ENCODE peak calls at places on chromosomes 3 and 15, in four cellular contexts. U is activated T-cell treated with anti-CD3 and anti-CD28 coated beads, Interleukin-2, amount 50 U/mL, for 1 hour; R is activated T-helper 1 cell treated with anti-CD3 and anti-CD28 coated beads, Interleukin-2, amount 50 U/mL, for 16 hours; E is stimulated activated naive CD8-positive, alpha-beta T cell treated with anti-CD3 and anti-CD28 coated beads, Interleukin-15, Interleukin-2, amounts not matched to agents 100 U/mL and 50 U/mL, for 24 hours. T is an unnamed sample.

GRCh38 chr15:72116680-72117447 is 1.1 kb downstream of the MYO9A start:
- DNase-seq in E (no peak), R (no peak), U (no peak), T (no peak)

GRCh38 chr3:152657002-152657400 is 177.9 kb upstream of the P2RY1 start:
- DNase-seq in U (no peak), E (no peak), R (no peak), T (no peak)

GRCh38 chr15:98954411-98954810 is 53.2 kb downstream of the PGPEP1L start:
- DNase-seq in R (no peak), U (no peak), E (no peak), T (no peak)

GRCh38 chr15:58875343-58875742 is 58.1 kb downstream of the SLTM start:
- DNase-seq in R (no peak), E (no peak), U (no peak), T (no peak)

GRCh38 chr3:89184151-89184550 is 76.7 kb downstream of the EPHA3 start:
- DNase-seq in U (no peak), E (no peak), R (no peak), T (no peak)

GRCh38 chr3:157311633-157312365 is 124.9 kb upstream of the PTX3 start:
- DNase-seq in U (no peak), R (no peak), E (no peak), T (no peak)

GRCh38 chr3:17741621-17742091 is 775 bp downstream of the TBC1D5 start:
- DNase-seq in E (no peak), R (no peak), U (no peak), T (no peak)

GRCh38 chr15:76626611-76627010 is 278.5 kb downstream of the SCAPER start:
- DNase-seq in R (no peak), E (no peak), U (no peak), T (no peak)

GRCh38 chr3:140552403-140552802 is 125.5 kb upstream of the TRIM42 start:
- DNase-seq in U (no peak), R (no peak), E (no peak), T (no peak)

GRCh38 chr3:151386063-151386462 is 1.5 kb upstream of the P2RY12 start:
- DNase-seq in E (no peak), U (no peak), R (no peak), T (no peak)

GRCh38 chr3:73353661-73354217 is 271.0 kb downstream of the PDZRN3 start:
- DNase-seq in R (no peak), E (no peak), U (no peak), T (no peak)

GRCh38 chr15:60798821-60799220 is 319.9 kb upstream of the ICE2 start:
- DNase-seq in U (no peak), R (no peak), E (peak), T (no peak)

GRCh38 chr3:52530918-52531635 is 2.6 kb downstream of the NT5DC2 start:
- DNase-seq in U (peak), E (peak), R (no peak), T (no peak)

GRCh38 chr15:69648215-69648614 is 195.6 kb downstream of the RPLP1 start:
- DNase-seq in U (no peak), R (no peak), E (no peak), T (no peak)

T was measured in DMS153.